ENCODE peak calls at places on chromosomes 7 and 10, in eight cellular contexts. R is mesendoderm, Z is right lobe of liver, O is left ventricle myocardium inferior, A is GM23338, N is astrocyte, M is IMR-90, W is pancreas. V is an unnamed sample.
A peak's percentile ranks its signal among the peaks of the same experiment; 100 is the strongest.

GRCh38 chr10:69123306-69123746 is 652 bp upstream of the VPS26A start:
- DNase-seq in R (no peak), Z (no peak), O (peak; percentile 57), A (peak; percentile 73), N (peak; percentile 54), M (peak; percentile 71), W (no peak), V (no peak)

GRCh38 chr10:66714741-66715140 is 211.1 kb upstream of the LRRTM3 start:
- DNase-seq in R (no peak), Z (no peak), O (no peak), A (no peak), N (peak; percentile 10), M (peak; percentile 28), W (no peak), V (no peak)

GRCh38 chr7:31192996-31193395 is 140.9 kb downstream of the ADCYAP1R1 start:
- DNase-seq in R (peak; percentile 87), Z (peak; percentile 83), O (peak; percentile 53), A (peak; percentile 94), N (peak; percentile 14), M (peak; percentile 16), W (peak; percentile 25), V (peak; percentile 9)

GRCh38 chr10:132482090-132482489 is 55.5 kb upstream of the INPP5A start:
- DNase-seq in R (peak; percentile 88), Z (no peak), O (no peak), A (no peak), N (peak; percentile 80), M (peak; percentile 91), W (no peak), V (peak; percentile 60)

GRCh38 chr10:99788598-99789259 is 6.3 kb downstream of the ABCC2 start:
- DNase-seq in R (no peak), Z (peak; percentile 80), O (no peak), A (no peak), N (peak; percentile 94), M (peak; percentile 73), W (no peak), V (no peak)

GRCh38 chr7:43481905-43482678 is 100.8 kb upstream of the STK17A start:
- DNase-seq in R (no peak), Z (no peak), O (no peak), A (no peak), N (peak; percentile 83), M (peak; percentile 30), W (no peak), V (no peak)

GRCh38 chr10:5525581-5526271 is 965 bp downstream of the CALML3 start:
- DNase-seq in R (no peak), Z (no peak), O (no peak), A (no peak), N (no peak), M (no peak), W (no peak), V (peak; percentile 62)

GRCh38 chr7:123401295-123401694 is 133.1 kb downstream of the IQUB start:
- DNase-seq in R (peak; percentile 14), Z (no peak), O (no peak), A (peak; percentile 17), N (no peak), M (no peak), W (no peak), V (no peak)

GRCh38 chr7:129832701-129833227 is 120.0 kb downstream of the UBE2H start:
- DNase-seq in R (no peak), Z (no peak), O (no peak), A (no peak), N (peak; percentile 59), M (no peak), W (no peak), V (no peak)

GRCh38 chr7:29488977-29489376 is 74.7 kb upstream of the PRR15 start:
- DNase-seq in R (peak; percentile 49), Z (no peak), O (no peak), A (no peak), N (peak; percentile 93), M (peak; percentile 24), W (no peak), V (no peak)

GRCh38 chr7:71937840-71938371 is 474.2 kb downstream of the CALN1 start:
- DNase-seq in R (no peak), Z (no peak), O (no peak), A (no peak), N (no peak), M (no peak), W (no peak), V (no peak)

GRCh38 chr7:148464932-148465331 is 125.6 kb upstream of the C7orf33 start:
- DNase-seq in R (no peak), Z (no peak), O (no peak), A (no peak), N (no peak), M (no peak), W (no peak), V (no peak)

GRCh38 chr10:59898125-59898835 is 8.1 kb downstream of the CCDC6 start:
- DNase-seq in R (no peak), Z (no peak), O (no peak), A (no peak), N (no peak), M (no peak), W (no peak), V (no peak)

GRCh38 chr10:71252195-71252594 is 39.8 kb downstream of the UNC5B start:
- DNase-seq in R (no peak), Z (no peak), O (no peak), A (no peak), N (no peak), M (no peak), W (no peak), V (no peak)

GRCh38 chr10:97916586-97916985 is 66.9 kb downstream of the GOLGA7B start:
- DNase-seq in R (no peak), Z (no peak), O (no peak), A (no peak), N (no peak), M (no peak), W (peak; percentile 30), V (no peak)

GRCh38 chr10:116127296-116127695 is 145.7 kb downstream of the GFRA1 start:
- DNase-seq in R (no peak), Z (no peak), O (no peak), A (no peak), N (no peak), M (no peak), W (no peak), V (no peak)

GRCh38 chr7:69105092-69105491 is 493.2 kb upstream of the AUTS2 start:
- DNase-seq in R (peak; percentile 94), Z (no peak), O (no peak), A (peak; percentile 32), N (peak; percentile 43), M (no peak), W (no peak), V (no peak)

GRCh38 chr7:76241141-76241540 is 39.4 kb downstream of the SRRM3 start:
- DNase-seq in R (no peak), Z (no peak), O (no peak), A (no peak), N (no peak), M (no peak), W (no peak), V (no peak)

GRCh38 chr10:34581871-34582532 is 233.1 kb downstream of the PARD3 start:
- DNase-seq in R (no peak), Z (no peak), O (no peak), A (no peak), N (peak; percentile 83), M (peak; percentile 56), W (no peak), V (no peak)
- H3K4me1 ChIP-seq in R (peaks cover 3% of the 10 kb centered on the region), Z (no peaks in the 10 kb centered on the region), O (peaks cover 38% of the 10 kb centered on the region), A (peaks cover 38% of the 10 kb centered on the region), N (peaks cover 21% of the 10 kb centered on the region), M (peaks cover 9% of the 10 kb centered on the region), W (peaks cover 19% of the 10 kb centered on the region), V (peaks cover 3% of the 10 kb centered on the region)

DNA sequence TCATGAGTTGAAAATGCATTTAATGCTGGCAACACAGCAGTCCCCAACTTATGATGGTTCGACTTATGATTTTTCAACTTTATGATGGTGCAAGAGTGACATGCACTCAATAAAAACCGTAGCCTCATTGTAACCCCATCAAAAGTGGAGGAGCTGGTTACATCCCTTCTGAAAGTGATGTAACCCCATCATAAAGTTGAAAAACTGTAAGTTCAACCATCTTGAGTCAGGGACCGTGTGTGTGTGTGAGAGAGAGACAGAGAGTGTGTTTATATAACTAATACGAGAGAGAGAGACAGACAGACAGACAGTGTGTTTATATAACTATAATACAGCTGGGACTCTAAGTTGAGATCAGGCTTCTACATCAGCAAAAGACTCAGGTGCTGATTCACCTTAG is 21.0 kb downstream of the ANXA11 start:
- DNase-seq in R (no peak), Z (no peak), O (no peak), A (no peak), N (no peak), M (peak; percentile 53), W (no peak), V (no peak)
- H3K4me1 ChIP-seq in R (no peaks in the 10 kb centered on the region), Z (no peaks in the 10 kb centered on the region), O (peaks cover 95% of the 10 kb centered on the region), A (no peaks in the 10 kb centered on the region), N (no peaks in the 10 kb centered on the region), M (peaks cover 17% of the 10 kb centered on the region), W (peaks cover 11% of the 10 kb centered on the region), V (peaks cover 19% of the 10 kb centered on the region)

DNA sequence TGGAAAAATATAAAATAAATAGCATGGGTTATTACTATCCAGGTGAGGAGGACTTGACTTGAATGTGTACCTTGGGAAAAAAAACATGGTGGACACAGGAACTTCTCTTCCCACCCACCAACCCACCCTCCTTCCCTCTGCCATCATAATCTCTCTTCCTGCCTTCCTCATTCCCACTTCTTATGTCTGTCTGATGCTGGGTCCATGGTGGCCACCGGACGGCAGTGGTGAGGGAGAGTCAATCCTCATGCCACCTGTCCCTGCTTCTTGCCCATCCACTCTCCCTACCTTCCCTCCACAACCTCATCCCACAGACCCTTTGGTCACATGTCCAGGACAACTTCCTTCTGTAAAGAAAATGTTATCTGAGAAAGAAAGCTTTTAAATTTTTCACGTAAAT is 104.7 kb downstream of the PIP4K2A start:
- DNase-seq in R (no peak), Z (no peak), O (no peak), A (no peak), N (no peak), M (no peak), W (no peak), V (no peak)
- H3K4me1 ChIP-seq in R (peaks cover 8% of the 10 kb centered on the region), Z (no peaks in the 10 kb centered on the region), O (peaks cover 7% of the 10 kb centered on the region), A (peaks cover 22% of the 10 kb centered on the region), N (peaks cover 17% of the 10 kb centered on the region), M (peaks cover 7% of the 10 kb centered on the region), W (no peaks in the 10 kb centered on the region), V (peaks cover under 1% of the 10 kb centered on the region)

DNA sequence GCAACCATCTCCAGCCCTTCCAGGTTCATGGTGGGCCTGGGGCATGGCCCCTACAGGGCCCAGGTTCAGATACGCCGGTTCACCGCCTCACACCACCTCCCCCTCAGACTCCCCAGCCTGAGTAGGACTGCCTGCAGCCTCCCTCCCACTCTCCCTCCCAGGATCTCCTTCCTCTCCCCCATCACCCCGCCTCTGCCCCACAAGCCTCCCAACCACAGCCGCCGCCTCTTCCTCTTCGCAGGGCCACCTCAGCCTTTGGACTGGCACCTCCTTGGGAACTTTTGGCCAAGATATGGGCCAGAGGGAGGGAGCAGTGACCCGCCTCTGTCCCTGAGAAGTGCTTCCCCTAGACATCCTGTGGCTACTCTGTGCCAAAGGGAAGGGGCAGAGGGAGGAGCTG is 9.3 kb downstream of the KCNIP2 start:
- DNase-seq in R (no peak), Z (no peak), O (peak; percentile 30), A (no peak), N (no peak), M (no peak), W (no peak), V (peak; percentile 29)
- H3K4me1 ChIP-seq in R (peaks cover 6% of the 10 kb centered on the region), Z (no peaks in the 10 kb centered on the region), O (peaks cover 94% of the 10 kb centered on the region), A (peaks cover 21% of the 10 kb centered on the region), N (peaks cover 16% of the 10 kb centered on the region), M (peaks cover 6% of the 10 kb centered on the region), W (no peaks in the 10 kb centered on the region), V (peaks cover 6% of the 10 kb centered on the region)

V was measured in ovary.